ENCODE peak calls at places on chromosomes 4 and X, in nine cellular contexts. G is neuronal stem cell; O is hepatocyte; N is neural progenitor cell; T is effector memory CD4-positive, alpha-beta T cell; L is CD8-positive, alpha-beta T cell; Z is right atrium auricular region; Y is K562; X is naive thymus-derived CD4-positive, alpha-beta T cell. B is an unnamed sample. For H3K9me3 and H3K4me1, the result is how much of the 10 kb centered on the place peaks cover.

GRCh38 chrX:84144281-84144680 is 43.7 kb downstream of the RPS6KA6 start:
- DNase-seq in G (no peak), O (no peak), N (no peak), T (no peak), L (no peak), Z (no peak), Y (no peak), X (no peak), B (no peak)

GRCh38 chrX:80266979-80267378 is 153.3 kb upstream of the TENT5D start:
- DNase-seq in G (no peak), O (no peak), N (no peak), T (no peak), L (no peak), Z (no peak), Y (no peak), X (no peak), B (no peak)

GRCh38 chr4:78781925-78782324 is 5.8 kb downstream of the BMP2K start:
- DNase-seq in G (no peak), O (peak), N (no peak), T (no peak), L (no peak), Z (no peak), Y (no peak), X (no peak), B (no peak)

GRCh38 chr4:32876546-32876945 is 2156.4 kb downstream of the PCDH7 start:
- DNase-seq in G (no peak), O (no peak), N (no peak), T (no peak), L (no peak), Z (no peak), Y (no peak), X (no peak), B (no peak)

GRCh38 chr4:182628000-182628399 is 289.2 kb downstream of the DCTD start:
- DNase-seq in G (no peak), O (no peak), N (no peak), T (no peak), L (no peak), Z (no peak), Y (no peak), X (no peak), B (no peak)

GRCh38 chr4:41525129-41525528 is 12.8 kb upstream of the LIMCH1 start:
- DNase-seq in G (peak), O (peak), N (peak), T (no peak), L (no peak), Z (no peak), Y (no peak), X (no peak), B (no peak)

GRCh38 chr4:146273204-146273901 is 59.0 kb downstream of the REELD1 start:
- DNase-seq in G (no peak), O (no peak), N (no peak), T (no peak), L (no peak), Z (no peak), Y (no peak), X (no peak), B (no peak)

GRCh38 chr4:101989551-101989950 is 199.0 kb downstream of the BANK1 start:
- DNase-seq in G (no peak), O (no peak), N (no peak), T (no peak), L (no peak), Z (no peak), Y (no peak), X (no peak), B (no peak)

GRCh38 chrX:30590368-30590767 is 12.8 kb upstream of the TASL start:
- DNase-seq in G (no peak), O (no peak), N (no peak), T (no peak), L (no peak), Z (no peak), Y (no peak), X (no peak), B (no peak)

GRCh38 chr4:127622923-127623754 is 9.6 kb upstream of the INTU start:
- DNase-seq in G (peak), O (peak), N (peak), T (no peak), L (no peak), Z (no peak), Y (no peak), X (no peak), B (no peak)

GRCh38 chr4:122874194-122874593 is 47.6 kb downstream of the FGF2 start:
- DNase-seq in G (no peak), O (peak), N (no peak), T (no peak), L (no peak), Z (no peak), Y (no peak), X (no peak), B (no peak)

GRCh38 chr4:151810476-151810875 is 49.7 kb upstream of the GATB start:
- DNase-seq in G (no peak), O (no peak), N (no peak), T (no peak), L (no peak), Z (no peak), Y (no peak), X (no peak), B (no peak)

GRCh38 chr4:174244441-174244840 is 39.0 kb downstream of the FBXO8 start:
- DNase-seq in G (no peak), O (no peak), N (no peak), T (no peak), L (no peak), Z (no peak), Y (no peak), X (no peak), B (no peak)

GRCh38 chrX:13029831-13030771 is 14.3 kb downstream of the FAM9C start:
- DNase-seq in G (no peak), O (peak), N (peak), T (no peak), L (peak), Z (no peak), Y (no peak), X (peak), B (no peak)

GRCh38 chr4:102437111-102437510 is 64.0 kb upstream of the NFKB1 start:
- DNase-seq in G (no peak), O (no peak), N (no peak), T (no peak), L (no peak), Z (no peak), Y (no peak), X (no peak), B (no peak)

GRCh38 chrX:65706041-65706828 is 38.8 kb downstream of the MSN start:
- DNase-seq in G (no peak), O (no peak), N (no peak), T (peak), L (peak), Z (peak), Y (no peak), X (no peak), B (no peak)

GRCh38 chrX:2427737-2428136 is 73.0 kb downstream of the DHRSX start:
- DNase-seq in G (no peak), O (no peak), N (no peak), T (no peak), L (no peak), Z (no peak), Y (no peak), X (no peak), B (no peak)

GRCh38 chr4:71209161-71209560 is 129.7 kb upstream of the SLC4A4 start:
- DNase-seq in G (no peak), O (no peak), N (no peak), T (no peak), L (no peak), Z (no peak), Y (no peak), X (no peak), B (no peak)

GRCh38 chr4:76856183-76856969 is 41.6 kb downstream of the SOWAHB start:
- DNase-seq in G (no peak), O (peak), N (no peak), T (no peak), L (no peak), Z (no peak), Y (no peak), X (no peak), B (no peak)

GRCh38 chr4:24912252-24913098 is at the start of gene CCDC149:
- DNase-seq in G (peak), O (peak), N (peak), T (no peak), L (no peak), Z (no peak), Y (peak), X (no peak), B (peak)

GRCh38 chrX:130109429-130110378 is 593 bp downstream of the ELF4 start:
- DNase-seq in G (no peak), O (peak), N (peak), T (no peak), L (no peak), Z (no peak), Y (peak), X (no peak), B (no peak)

GRCh38 chrX:2497961-2498780 is 2.6 kb downstream of the DHRSX start:
- DNase-seq in G (no peak), O (peak), N (no peak), T (no peak), L (no peak), Z (no peak), Y (no peak), X (no peak), B (peak)

DNA sequence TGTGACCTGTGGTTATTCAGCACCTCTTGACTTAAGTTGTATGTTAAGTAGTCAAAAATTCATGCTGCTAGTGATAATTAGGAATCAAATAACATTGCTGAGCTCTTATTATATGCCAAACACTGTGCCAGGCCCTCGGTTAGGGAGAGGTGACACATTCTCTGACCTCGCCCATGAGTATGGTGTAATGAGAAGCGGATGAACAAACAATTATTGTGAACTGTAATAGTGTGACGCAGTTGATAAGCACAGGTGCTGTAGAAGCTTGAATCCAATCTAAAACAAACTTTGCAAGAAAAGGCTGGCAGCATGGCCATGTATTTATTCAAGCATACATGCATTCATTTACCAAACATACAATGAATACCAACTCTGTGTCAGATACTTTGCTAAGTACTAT is 303.5 kb upstream of the HS3ST1 start:
- DNase-seq in G (no peak), O (no peak), N (no peak), T (no peak), L (no peak), Z (no peak), Y (no peak), X (no peak), B (peak)
- H3K9me3 ChIP-seq in G (under half), O (under half), N (under half), T (under half), L (under half), Z (under half), Y (under half), X (under half), B (under half)

GRCh38 chr4:2041234-2042130 is 17.6 kb upstream of the NAT8L start:
- DNase-seq in G (peak), O (peak), N (peak), T (peak), L (peak), Z (peak), Y (peak), X (peak), B (peak)

GRCh38 chr4:2040391-2041233 is 18.5 kb upstream of the NAT8L start:
- DNase-seq in G (no peak), O (no peak), N (peak), T (no peak), L (no peak), Z (no peak), Y (peak), X (no peak), B (no peak)

GRCh38 chr4:2036866-2037265 is 22.3 kb upstream of the NAT8L start:
- DNase-seq in G (no peak), O (no peak), N (no peak), T (no peak), L (no peak), Z (no peak), Y (peak), X (no peak), B (no peak)

GRCh38 chr4:2036327-2036726 is 22.8 kb upstream of the NAT8L start:
- DNase-seq in G (no peak), O (peak), N (no peak), T (no peak), L (no peak), Z (no peak), Y (peak), X (no peak), B (no peak)
- H3K27ac ChIP-seq in G (no peak), O (peak), N (no peak), T (no peak), L (no peak), Z (no peak), Y (peak), X (no peak), B (no peak)

GRCh38 chr4:100109921-100110320 is 80.3 kb downstream of the DDIT4L start:
- DNase-seq in G (no peak), O (no peak), N (no peak), T (no peak), L (no peak), Z (no peak), Y (no peak), X (no peak), B (no peak)
- H3K4me1 ChIP-seq in G (under half), O (under half), N (under half), T (under half), L (under half), Z (under half), Y (under half), X (under half), B (under half)

GRCh38 chr4:97496298-97496873 is 646.9 kb downstream of the STPG2 start:
- DNase-seq in G (no peak), O (peak), N (peak), T (no peak), L (no peak), Z (no peak), Y (no peak), X (no peak), B (no peak)

GRCh38 chr4:97498875-97499274 is 644.4 kb downstream of the STPG2 start:
- DNase-seq in G (no peak), O (peak), N (no peak), T (no peak), L (no peak), Z (no peak), Y (no peak), X (no peak), B (no peak)

GRCh38 chr4:97491856-97492255 is 651.4 kb downstream of the STPG2 start:
- DNase-seq in G (no peak), O (no peak), N (no peak), T (no peak), L (no peak), Z (no peak), Y (no peak), X (no peak), B (no peak)

GRCh38 chr4:97493815-97494518 is 649.3 kb downstream of the STPG2 start:
- DNase-seq in G (no peak), O (no peak), N (peak), T (no peak), L (no peak), Z (no peak), Y (no peak), X (no peak), B (no peak)
- H3K9me3 ChIP-seq in G (under half), O (under half), N (under half), T (under half), L (under half), Z (under half), Y (under half), X (under half), B (under half)

DNA sequence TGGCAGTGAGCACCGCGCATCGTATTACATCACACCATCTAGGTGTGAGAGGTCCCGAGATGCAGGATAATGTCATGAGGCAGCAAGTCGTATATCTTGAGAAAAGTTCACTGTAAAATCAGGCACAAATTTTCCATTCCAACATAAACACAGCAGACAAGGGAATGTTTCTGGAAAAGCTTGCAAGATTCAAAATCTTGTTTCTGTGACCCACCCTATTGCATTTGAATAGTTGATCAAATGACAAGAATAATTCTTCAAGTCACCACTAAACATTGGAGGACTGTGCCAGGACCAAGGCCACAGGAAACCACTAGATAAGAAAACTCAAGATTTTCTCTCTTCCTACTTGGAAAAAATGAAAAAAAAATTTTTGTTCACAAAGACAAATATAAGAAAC is 127.6 kb downstream of the LDB2 start:
- DNase-seq in G (no peak), O (no peak), N (no peak), T (no peak), L (no peak), Z (no peak), Y (no peak), X (no peak), B (no peak)
- H3K27ac ChIP-seq in G (no peak), O (no peak), N (no peak), T (no peak), L (no peak), Z (no peak), Y (no peak), X (no peak), B (no peak)

DNA sequence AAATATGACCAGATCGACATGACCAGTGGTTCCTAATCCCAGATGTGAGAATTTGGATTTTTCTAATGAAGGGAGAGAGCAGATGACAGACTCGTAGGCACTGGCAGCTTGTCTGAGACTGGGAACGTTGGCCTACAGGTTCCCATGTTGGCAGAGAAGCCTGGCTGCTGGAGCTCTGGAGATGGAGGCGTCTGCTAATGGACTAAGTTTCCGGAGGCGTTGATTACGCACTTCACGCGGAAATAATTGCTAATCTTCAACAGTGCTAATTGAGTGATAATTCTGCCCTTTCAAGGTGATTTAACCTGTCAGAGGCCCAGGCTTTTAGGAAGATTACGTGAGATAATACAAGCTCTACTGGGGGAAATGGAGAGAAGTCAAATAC is 77.4 kb downstream of the PSAPL1 start:
- DNase-seq in G (no peak), O (no peak), N (no peak), T (no peak), L (no peak), Z (no peak), Y (no peak), X (no peak), B (no peak)
- H3K4me1 ChIP-seq in G (under half), O (under half), N (under half), T (under half), L (under half), Z (under half), Y (under half), X (under half), B (under half)

DNA sequence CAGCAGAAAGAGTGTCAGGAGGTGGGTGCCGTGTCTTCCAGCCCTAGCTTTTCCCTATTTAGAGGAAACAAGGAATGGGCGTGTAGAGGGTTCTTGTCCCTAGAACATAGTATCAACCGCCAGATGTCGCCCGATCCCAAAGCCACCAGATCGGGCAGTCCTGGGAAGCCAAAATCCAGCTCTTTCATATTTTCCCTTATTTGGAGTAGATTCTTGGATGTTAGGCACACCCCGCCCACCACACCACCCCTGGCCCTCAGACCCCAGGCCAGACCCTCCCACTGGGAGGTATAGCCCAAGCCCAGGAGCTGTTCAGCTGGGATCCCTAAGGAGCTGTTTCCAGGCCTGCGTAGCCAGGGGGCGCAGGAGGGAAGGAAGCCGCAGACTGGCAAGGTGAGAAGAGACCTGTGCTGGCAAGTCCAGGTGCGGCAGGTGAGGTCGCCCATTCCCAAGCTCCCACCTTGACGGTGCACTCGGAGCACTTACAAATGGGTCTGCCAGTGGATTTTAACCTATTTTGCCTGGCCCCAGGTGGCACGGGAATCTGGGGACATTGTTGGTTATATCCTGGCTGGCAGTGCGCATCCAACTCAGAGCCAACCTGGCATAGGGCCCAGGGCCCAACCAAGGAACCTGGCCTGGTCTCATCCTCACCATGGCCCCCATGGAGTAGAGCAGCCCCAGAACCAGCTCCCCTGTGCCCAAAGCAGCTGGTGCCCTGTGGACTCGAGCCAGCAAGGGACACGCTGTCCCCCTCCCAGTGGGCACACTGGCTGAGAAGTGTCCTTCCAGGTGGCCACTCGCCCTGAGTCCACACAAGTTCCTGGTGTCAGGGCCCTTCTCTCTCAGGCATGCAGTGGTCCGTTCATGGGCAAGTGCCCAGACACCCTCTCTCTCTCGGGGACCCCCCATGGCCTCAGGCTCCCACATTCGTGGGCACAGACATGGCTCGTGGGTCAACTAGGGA is 811 bp downstream of the FLNA start:
- DNase-seq in G (no peak), O (peak), N (peak), T (no peak), L (no peak), Z (peak), Y (peak), X (no peak), B (peak)
- H3K9me3 ChIP-seq in G (under half), O (under half), N (under half), T (under half), L (under half), Z (under half), Y (under half), X (under half), B (under half)

GRCh38 chr4:168877407-168877778 is 132.7 kb downstream of the CBR4 start:
- DNase-seq in G (no peak), O (no peak), N (no peak), T (no peak), L (no peak), Z (no peak), Y (no peak), X (no peak), B (no peak)
- H3K27ac ChIP-seq in G (no peak), O (no peak), N (no peak), T (no peak), L (no peak), Z (peak), Y (no peak), X (no peak), B (peak)

GRCh38 chr4:147823135-147823534 is 91.2 kb downstream of the ARHGAP10 start:
- DNase-seq in G (no peak), O (no peak), N (no peak), T (no peak), L (no peak), Z (no peak), Y (no peak), X (no peak), B (no peak)

GRCh38 chr4:147824884-147825283 is 93.0 kb downstream of the ARHGAP10 start:
- DNase-seq in G (no peak), O (no peak), N (no peak), T (no peak), L (no peak), Z (no peak), Y (no peak), X (no peak), B (no peak)

GRCh38 chr4:147825451-147826287 is 93.8 kb downstream of the ARHGAP10 start:
- DNase-seq in G (no peak), O (no peak), N (no peak), T (no peak), L (no peak), Z (no peak), Y (no peak), X (no peak), B (peak)

GRCh38 chr4:147826288-147826646 is 94.4 kb downstream of the ARHGAP10 start:
- DNase-seq in G (no peak), O (no peak), N (no peak), T (no peak), L (no peak), Z (no peak), Y (no peak), X (no peak), B (no peak)

DNA sequence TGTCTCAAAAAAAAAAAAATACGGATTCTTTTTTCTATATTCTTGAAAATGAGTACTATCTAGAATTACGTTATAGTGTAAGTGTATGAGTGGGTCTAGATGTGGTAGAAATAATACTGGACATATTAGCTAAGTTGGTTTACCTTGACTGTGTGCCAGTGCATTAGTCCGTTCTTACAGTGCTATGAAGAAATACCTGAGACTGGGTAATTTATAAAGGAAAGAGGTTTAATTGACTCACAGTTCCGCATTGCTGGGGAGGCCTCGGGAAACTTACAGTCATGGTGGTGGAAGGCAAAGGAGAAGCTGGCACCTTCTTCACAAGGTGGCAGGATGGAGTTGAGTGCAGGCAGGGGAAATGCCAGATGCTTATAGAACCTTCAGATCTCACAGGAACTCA is 92.4 kb downstream of the ARHGAP10 start:
- DNase-seq in G (no peak), O (no peak), N (no peak), T (no peak), L (no peak), Z (no peak), Y (no peak), X (no peak), B (no peak)
- H3K4me1 ChIP-seq in G (under half), O (under half), N (under half), T (under half), L (under half), Z (under half), Y (under half), X (under half), B (under half)